ENCODE peak calls at places on chromosomes 13 and 19, in eight cellular contexts. Q, U, I, V, A, Y, L and B are unnamed samples. For H3K36me3, the result is how much of the 10 kb centered on the place peaks cover.

GRCh38 chr19:7831452-7831851 is 1.4 kb downstream of the EVI5L start:
- DNase-seq in Q (peak), U (peak), I (no peak), V (peak), A (peak), Y (peak), L (no peak), B (peak)

GRCh38 chr13:41767801-41768200 is 193.1 kb downstream of the VWA8 start:
- DNase-seq in Q (no peak), U (peak), I (no peak), V (no peak), A (peak), Y (peak), L (no peak), B (peak)

GRCh38 chr19:55641376-55642152 is 762 bp downstream of the ZNF580 start:
- DNase-seq in Q (peak), U (peak), I (peak), V (no peak), A (peak), Y (peak), L (peak), B (peak)

GRCh38 chr19:18875726-18876125 is 20.2 kb downstream of the CERS1 start:
- DNase-seq in Q (no peak), U (peak), I (no peak), V (no peak), A (no peak), Y (peak), L (no peak), B (peak)

GRCh38 chr19:47228168-47228936 is 2.6 kb downstream of the BBC3 start:
- DNase-seq in Q (peak), U (peak), I (no peak), V (peak), A (no peak), Y (peak), L (peak), B (peak)

GRCh38 chr13:66402546-66402945 is 827.6 kb downstream of the PCDH9 start:
- DNase-seq in Q (no peak), U (no peak), I (no peak), V (no peak), A (no peak), Y (no peak), L (no peak), B (no peak)

GRCh38 chr13:22758245-22758644 is 422.5 kb upstream of the SGCG start:
- DNase-seq in Q (no peak), U (no peak), I (no peak), V (no peak), A (no peak), Y (no peak), L (no peak), B (no peak)

GRCh38 chr19:41479757-41480191 is 36.8 kb downstream of the ERICH4 start:
- DNase-seq in Q (no peak), U (no peak), I (no peak), V (peak), A (no peak), Y (no peak), L (no peak), B (no peak)

GRCh38 chr19:7873304-7874079 is 698 bp downstream of the PRR36 start:
- DNase-seq in Q (no peak), U (no peak), I (no peak), V (no peak), A (no peak), Y (no peak), L (no peak), B (no peak)

GRCh38 chr19:38005224-38005614 is 98.2 kb downstream of the SIPA1L3 start:
- DNase-seq in Q (no peak), U (no peak), I (no peak), V (no peak), A (no peak), Y (no peak), L (no peak), B (no peak)

GRCh38 chr13:113915786-113916329 is 52.0 kb upstream of the GAS6 start:
- DNase-seq in Q (no peak), U (no peak), I (no peak), V (no peak), A (no peak), Y (no peak), L (peak), B (no peak)

GRCh38 chr19:746208-746819 is 4.6 kb upstream of the MISP start:
- DNase-seq in Q (no peak), U (no peak), I (no peak), V (no peak), A (no peak), Y (no peak), L (no peak), B (no peak)

GRCh38 chr13:70895599-70895998 is 787.3 kb upstream of the KLHL1 start:
- DNase-seq in Q (no peak), U (no peak), I (no peak), V (no peak), A (no peak), Y (no peak), L (no peak), B (no peak)

GRCh38 chr19:19061491-19061890 is 2.3 kb upstream of the SLC25A42 start:
- DNase-seq in Q (no peak), U (no peak), I (no peak), V (no peak), A (no peak), Y (no peak), L (no peak), B (no peak)

GRCh38 chr13:44819245-44819644 is 170.0 kb downstream of the NUFIP1 start:
- DNase-seq in Q (peak), U (peak), I (no peak), V (no peak), A (peak), Y (peak), L (no peak), B (peak)

GRCh38 chr13:112959206-112959605 is 9.8 kb upstream of the MCF2L start:
- DNase-seq in Q (no peak), U (no peak), I (no peak), V (no peak), A (no peak), Y (no peak), L (no peak), B (no peak)

GRCh38 chr13:27455331-27455855 is 5.0 kb upstream of the MTIF3 start:
- DNase-seq in Q (no peak), U (peak), I (peak), V (no peak), A (no peak), Y (no peak), L (no peak), B (peak)

GRCh38 chr19:2607712-2608601 is 94.5 kb downstream of the GNG7 start:
- DNase-seq in Q (no peak), U (no peak), I (peak), V (no peak), A (no peak), Y (no peak), L (no peak), B (no peak)

GRCh38 chr19:16332991-16333624 is 8.5 kb downstream of the KLF2 start:
- DNase-seq in Q (no peak), U (no peak), I (no peak), V (no peak), A (no peak), Y (no peak), L (no peak), B (no peak)

GRCh38 chr19:33702606-33703437 is 81.1 kb downstream of the CHST8 start:
- DNase-seq in Q (no peak), U (no peak), I (no peak), V (no peak), A (no peak), Y (no peak), L (no peak), B (no peak)

GRCh38 chr19:342801-343421 is 1.7 kb downstream of the MIER2 start:
- DNase-seq in Q (peak), U (peak), I (no peak), V (no peak), A (peak), Y (peak), L (peak), B (peak)

DNA sequence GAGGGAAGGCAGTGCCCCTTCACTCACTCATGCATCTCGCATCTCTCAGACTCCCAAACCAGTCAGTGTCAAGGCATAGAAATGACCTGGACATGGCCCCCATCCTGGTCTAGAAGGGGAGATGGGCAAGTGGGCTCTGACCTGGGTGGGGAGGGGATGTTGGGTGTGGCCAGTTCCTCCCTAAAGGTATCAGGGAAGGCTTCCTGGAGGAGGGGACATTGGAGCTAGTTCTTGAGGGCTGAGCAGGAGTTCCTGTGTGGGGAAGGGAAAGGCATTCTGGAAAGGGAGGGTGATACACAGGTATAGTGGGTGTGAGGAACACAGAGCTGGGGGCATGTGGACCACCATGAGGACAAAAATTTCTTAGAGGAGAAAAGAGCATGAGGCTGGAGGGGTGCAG is 4.0 kb downstream of the IL4I1 start:
- DNase-seq in Q (no peak), U (no peak), I (no peak), V (no peak), A (no peak), Y (no peak), L (no peak), B (no peak)
- H3K36me3 ChIP-seq in Q (under half), U (under half), I (under half), V (under half), A (under half), Y (under half), L (under half), B (under half)

GRCh38 chr13:31159306-31159705 is 2.4 kb downstream of the HSPH1 start:
- DNase-seq in Q (peak), U (peak), I (no peak), V (no peak), A (peak), Y (peak), L (no peak), B (no peak)
- H3K9ac ChIP-seq in Q (peak), U (peak), I (peak), V (no peak), A (no peak), Y (no peak), L (no peak), B (no peak)

DNA sequence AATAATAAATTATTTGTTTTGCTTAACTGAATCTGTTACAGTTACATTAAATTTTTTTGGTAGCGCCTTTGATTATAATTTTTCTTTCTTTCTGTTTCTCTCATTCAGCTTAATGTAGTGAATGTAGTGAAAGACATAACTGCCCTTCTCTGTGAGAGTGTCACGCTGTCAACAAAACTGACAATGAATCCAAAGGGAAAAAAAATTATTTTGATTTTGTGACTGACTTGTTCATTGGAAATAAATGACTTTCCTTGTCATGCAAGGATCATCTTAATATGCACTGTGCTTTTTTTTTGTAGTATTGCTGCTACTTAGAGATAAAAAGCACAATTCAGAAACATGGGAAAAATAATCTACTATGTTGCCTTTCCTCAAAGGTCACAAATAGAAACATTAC is 1196.4 kb downstream of the PCDH17 start:
- DNase-seq in Q (no peak), U (no peak), I (no peak), V (no peak), A (no peak), Y (no peak), L (no peak), B (no peak)
- H3K36me3 ChIP-seq in Q (under half), U (under half), I (under half), V (under half), A (under half), Y (under half), L (under half), B (under half)

DNA sequence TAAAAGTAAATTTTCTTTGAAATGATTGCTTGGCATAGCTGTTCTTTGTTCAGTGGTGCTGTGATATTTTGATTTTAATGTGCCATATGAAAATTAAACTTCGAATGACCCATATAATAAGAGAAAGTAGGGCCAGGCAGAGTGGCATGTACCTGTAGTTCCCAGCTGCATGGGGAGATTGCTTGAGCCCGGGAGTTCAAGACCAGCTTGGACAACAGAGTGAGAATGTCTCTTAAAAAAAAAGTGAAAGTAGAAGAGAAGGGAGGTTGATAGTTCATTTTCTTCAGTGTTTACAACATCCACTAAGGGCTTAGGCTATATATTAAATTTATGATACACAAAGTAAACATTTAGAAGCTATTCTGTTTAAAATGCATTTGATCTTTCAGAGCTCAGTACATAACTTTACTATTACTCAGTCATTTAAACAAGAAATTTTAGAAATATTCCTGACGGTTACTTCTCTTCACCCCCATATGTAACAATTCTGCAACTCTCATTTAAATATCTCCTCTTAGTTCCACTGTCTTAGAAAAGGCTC is 17.2 kb upstream of the RFC3 start:
- DNase-seq in Q (no peak), U (no peak), I (no peak), V (no peak), A (no peak), Y (no peak), L (no peak), B (no peak)
- H3K9ac ChIP-seq in Q (no peak), U (no peak), I (no peak), V (no peak), A (no peak), Y (no peak), L (no peak), B (peak)